ENCODE peak calls at places on chromosome 22, in seven cellular contexts. E is neural progenitor cell, M is transverse colon, U is thoracic aorta, F is body of pancreas, O is lower lobe of right lung, D is psoas muscle. W is an unnamed sample.

GRCh38 chr22:44312766-44313165 is at the start of gene SHISAL1:
- DNase-seq in D (no peak), O (no peak), E (no peak), F (no peak), U (no peak), M (no peak), W (no peak)

GRCh38 chr22:19604711-19605268 is 80.6 kb upstream of the CLDN5 start:
- DNase-seq in F (no peak), U (no peak), M (no peak), E (no peak), O (no peak), D (no peak), W (no peak)

GRCh38 chr22:42202669-42203068 is 67.8 kb downstream of the TCF20 start:
- DNase-seq in M (no peak), U (no peak), O (no peak), F (no peak), D (no peak), E (no peak), W (no peak)

GRCh38 chr22:20469110-20469855 is 26.3 kb downstream of the KLHL22 start:
- DNase-seq in M (no peak), U (no peak), O (no peak), D (peak; percentile 30), E (no peak), F (no peak), W (no peak)

GRCh38 chr22:39545310-39546063 is 12.9 kb upstream of the RPS19BP1 start:
- DNase-seq in D (peak; percentile 69), U (no peak), E (peak; percentile 88), F (peak; percentile 52), M (peak; percentile 47), O (no peak), W (peak; percentile 77)

GRCh38 chr22:50169774-50170341 is 673 bp upstream of the PANX2 start:
- DNase-seq in E (peak; percentile 58), M (no peak), U (no peak), D (no peak), O (peak; percentile 64), F (peak; percentile 54), W (peak; percentile 51)

GRCh38 chr22:20305894-20306645 is 13.8 kb downstream of the DGCR6L start:
- DNase-seq in E (no peak), O (peak; percentile 24), U (no peak), F (no peak), D (no peak), M (no peak), W (no peak)

GRCh38 chr22:50599816-50600454 is 658 bp upstream of the MAPK8IP2 start:
- DNase-seq in E (peak; percentile 88), D (no peak), O (no peak), M (peak; percentile 49), U (no peak), F (peak; percentile 57), W (peak; percentile 79)

GRCh38 chr22:30922151-30922611 is 46.4 kb downstream of the MORC2 start:
- DNase-seq in M (peak; percentile 62), E (peak; percentile 25), O (peak; percentile 80), U (no peak), F (peak; percentile 64), D (peak; percentile 83), W (no peak)

GRCh38 chr22:20748820-20749428 is 25.0 kb upstream of the SERPIND1 start:
- DNase-seq in E (no peak), U (no peak), F (no peak), D (no peak), M (no peak), O (no peak), W (no peak)

GRCh38 chr22:24579242-24579569 is 13.7 kb downstream of the LRRC75B start:
- DNase-seq in M (no peak), F (no peak), D (no peak), U (no peak), O (no peak), E (no peak), W (no peak)

GRCh38 chr22:24582111-24582814 is 10.6 kb downstream of the LRRC75B start:
- DNase-seq in F (no peak), O (no peak), E (no peak), D (no peak), U (no peak), M (no peak), W (no peak)

GRCh38 chr22:24578355-24579241 is 14.3 kb downstream of the LRRC75B start:
- DNase-seq in E (no peak), O (no peak), U (no peak), M (no peak), F (no peak), D (no peak), W (peak; percentile 67)

GRCh38 chr22:24580276-24580675 is 12.6 kb downstream of the LRRC75B start:
- DNase-seq in E (no peak), F (no peak), U (no peak), O (no peak), M (no peak), D (no peak), W (no peak)

DNA sequence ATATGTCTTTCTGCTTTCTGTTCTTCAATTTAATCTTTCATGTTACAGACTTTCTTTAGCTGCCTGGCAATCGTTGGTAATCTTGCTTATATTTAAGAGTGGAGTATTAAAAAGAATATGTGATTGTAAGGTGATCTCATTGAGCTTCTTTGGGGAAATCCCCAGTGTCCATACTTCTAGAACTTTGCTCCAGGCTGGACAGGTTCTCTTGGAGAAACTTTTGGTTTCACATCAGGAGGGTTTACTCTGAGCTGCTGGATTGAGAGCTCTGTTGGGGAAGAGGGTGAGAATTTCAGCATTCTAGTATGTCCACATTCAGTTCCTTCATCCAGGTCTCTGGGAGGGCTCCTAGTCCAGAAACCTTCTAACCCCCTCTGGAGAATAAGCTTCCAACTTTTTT is 16.1 kb downstream of the LRRC75B start:
- DNase-seq in M (no peak), E (no peak), U (no peak), F (no peak), O (no peak), D (no peak), W (no peak)
- TF ChIP-seq CTCF in M (no peak), E (no peak), U (no peak), F (no peak), O (no peak), D (no peak), W (no peak)

DNA sequence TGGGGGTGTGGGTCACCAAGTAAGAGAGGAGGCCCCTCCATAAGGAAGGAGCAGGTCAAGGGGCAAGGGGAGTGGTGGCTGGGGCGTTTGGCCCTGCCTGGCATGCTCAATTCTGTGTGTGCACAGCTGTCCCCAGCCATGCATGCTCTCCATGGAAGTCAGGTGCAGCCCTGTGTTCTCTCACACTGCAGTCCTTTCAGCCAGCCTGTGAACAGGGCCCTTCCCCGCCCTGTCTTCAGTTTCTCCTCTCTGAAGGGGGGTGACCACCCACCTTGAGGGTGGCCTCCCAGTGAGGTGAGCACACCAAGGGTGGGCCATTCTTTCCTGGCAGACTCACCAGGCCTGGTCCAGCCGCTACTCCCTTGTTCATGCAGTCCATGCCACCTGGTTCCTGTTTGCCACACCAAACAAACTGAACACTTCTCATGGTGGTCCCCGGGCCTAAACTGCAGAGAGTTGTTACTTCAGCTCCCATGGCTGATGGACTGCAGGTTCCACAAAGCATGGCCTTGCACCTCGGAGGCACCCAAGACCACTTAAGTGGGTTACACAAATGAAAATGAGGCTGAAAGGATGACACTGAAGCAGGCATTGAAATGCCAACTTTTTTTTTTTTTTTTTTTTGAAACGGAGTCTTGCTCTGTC is 1.7 kb upstream of the CHCHD10 start:
- DNase-seq in E (no peak), O (no peak), D (no peak), U (no peak), F (no peak), M (no peak), W (peak; percentile 12)
- H3K4me1 ChIP-seq in E (peaks cover 22% of the 10 kb centered on the region), O (peaks cover 48% of the 10 kb centered on the region), D (peaks cover 33% of the 10 kb centered on the region), U (peaks cover 45% of the 10 kb centered on the region), F (peaks cover 44% of the 10 kb centered on the region), M (peaks cover 51% of the 10 kb centered on the region), W (peaks cover 31% of the 10 kb centered on the region)

GRCh38 chr22:37314315-37315046 is 32.2 kb downstream of the CYTH4 start:
- DNase-seq in F (no peak), D (no peak), O (no peak), E (no peak), M (no peak), U (no peak), W (no peak)
- TF ChIP-seq CTCF in F (no peak), D (no peak), O (no peak), E (no peak), M (no peak), U (no peak), W (no peak)

DNA sequence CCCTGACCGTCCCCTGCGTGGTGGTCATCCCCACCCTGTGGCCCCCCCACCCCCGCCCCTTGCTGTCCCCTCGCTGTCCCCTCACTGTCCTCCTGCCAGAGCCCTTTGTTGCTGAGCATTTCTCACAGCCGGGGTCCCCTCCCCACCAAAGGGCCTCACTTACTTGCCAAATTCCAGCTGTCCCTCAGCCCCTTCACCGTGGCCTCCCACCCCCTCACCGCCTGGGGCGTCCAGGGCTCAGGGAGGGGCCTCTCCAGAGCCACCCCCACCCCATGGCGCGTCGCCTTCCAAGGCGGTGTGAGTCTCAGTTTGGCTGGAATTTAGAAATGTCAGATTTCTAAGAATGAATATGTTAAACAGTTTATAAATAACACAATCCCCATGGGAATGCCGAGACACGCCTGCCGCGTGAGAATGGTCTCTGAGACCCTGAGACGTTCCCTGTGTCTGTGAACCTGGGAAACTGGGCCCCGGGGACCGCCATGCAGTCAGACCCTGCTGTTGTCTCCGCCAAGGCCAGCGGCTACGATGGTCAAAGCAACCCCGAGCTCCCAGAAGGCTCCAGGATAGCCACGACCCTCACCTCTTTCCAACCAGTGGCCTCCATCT is 28.9 kb downstream of the CELSR1 start:
- DNase-seq in O (no peak), F (no peak), E (peak; percentile 54), U (no peak), M (no peak), D (no peak), W (peak; percentile 8)
- H3K4me1 ChIP-seq in O (no peaks in the 10 kb centered on the region), F (no peaks in the 10 kb centered on the region), E (peaks cover 54% of the 10 kb centered on the region), U (no peaks in the 10 kb centered on the region), M (no peaks in the 10 kb centered on the region), D (no peaks in the 10 kb centered on the region), W (peaks cover 4% of the 10 kb centered on the region)

GRCh38 chr22:29892757-29893156 is 9.8 kb downstream of the MTMR3 start:
- DNase-seq in F (no peak), E (no peak), O (no peak), D (no peak), M (no peak), U (no peak), W (no peak)
- TF ChIP-seq CTCF in F (no peak), E (no peak), O (no peak), D (no peak), M (no peak), U (no peak), W (no peak)

W was measured in hepatocyte.